ENCODE peak calls at places on chromosomes 13 and 19, in ten cellular contexts. V is hypothalamus, R is mesenteric fat pad, N is brain pericyte, J is NCI-H187 treated with DMSO at 0.1 percent for 48 hours, H is mucosa of descending colon, W is H54, Q is NCI-H446, Y is colonic mucosa, K is GM20000. C is an unnamed sample.

GRCh38 chr19:6533746-6534418 is 3.1 kb downstream of the TNFSF9 start:
- DNase-seq in Y (no peak), W (no peak), Q (no peak), K (no peak), V (no peak), N (no peak), R (no peak), J (no peak), H (no peak), C (no peak)

GRCh38 chr13:21925720-21926119 is 254.8 kb downstream of the FGF9 start:
- DNase-seq in K (no peak), H (no peak), Q (no peak), N (no peak), R (no peak), V (no peak), J (no peak), Y (no peak), W (no peak), C (no peak)

GRCh38 chr19:31600731-31601295 is 251.6 kb upstream of the TSHZ3 start:
- DNase-seq in H (no peak), Y (no peak), K (no peak), R (no peak), Q (no peak), N (no peak), W (no peak), V (no peak), J (no peak), C (no peak)

GRCh38 chr19:57559008-57559403 is 657 bp downstream of the ZNF550 start:
- DNase-seq in R (no peak), J (no peak), W (peak), N (no peak), H (peak), V (no peak), K (peak), Y (peak), Q (no peak), C (no peak)

GRCh38 chr19:50357178-50358100 is 8.0 kb downstream of the NAPSA start:
- DNase-seq in H (peak), Q (peak), V (peak), K (peak), Y (peak), N (no peak), J (no peak), R (no peak), W (peak), C (peak)

GRCh38 chr13:41827507-41828213 is 133.2 kb downstream of the VWA8 start:
- DNase-seq in N (peak), J (no peak), Q (no peak), R (no peak), H (no peak), Y (no peak), W (peak), V (no peak), K (no peak), C (no peak)

GRCh38 chr13:113364933-113365371 is 1.0 kb upstream of the GRTP1 start:
- DNase-seq in W (no peak), K (no peak), Y (peak), J (no peak), N (no peak), Q (no peak), R (peak), V (no peak), H (peak), C (peak)

GRCh38 chr13:31167490-31167889 is 5.8 kb upstream of the HSPH1 start:
- DNase-seq in R (no peak), N (no peak), J (no peak), V (no peak), Q (no peak), H (no peak), Y (no peak), W (no peak), K (no peak), C (no peak)

GRCh38 chr13:32318072-32318471 is 2.8 kb downstream of the BRCA2 start:
- DNase-seq in K (no peak), N (no peak), Y (no peak), J (no peak), V (no peak), W (no peak), Q (no peak), R (no peak), H (no peak), C (no peak)

GRCh38 chr13:23175920-23176319 is 4.9 kb upstream of the SGCG start:
- DNase-seq in J (no peak), Y (no peak), K (no peak), Q (no peak), H (no peak), R (no peak), W (no peak), N (no peak), V (no peak), C (no peak)

GRCh38 chr19:4524808-4525562 is 6.7 kb upstream of the PLIN4 start:
- DNase-seq in Q (peak), V (no peak), Y (peak), H (peak), R (no peak), W (peak), K (peak), N (no peak), J (no peak), C (no peak)

GRCh38 chr19:50720921-50721291 is 1.3 kb upstream of the SHANK1 start:
- DNase-seq in W (no peak), J (no peak), K (no peak), Q (no peak), R (no peak), N (no peak), V (no peak), H (no peak), Y (no peak), C (no peak)

GRCh38 chr13:99296270-99296865 is 10.8 kb downstream of the GPR183 start:
- DNase-seq in V (no peak), Y (no peak), Q (no peak), J (no peak), W (no peak), H (no peak), R (no peak), K (no peak), N (no peak), C (no peak)